ENCODE peak calls at places on chromosome 13, in five cellular contexts. Q is brain microvascular endothelial cell; O is left cardiac atrium; X is stimulated activated CD4-positive, alpha-beta T cell treated with anti-CD3 and anti-CD28 coated beads, Interleukin-12 subunit alpha, Interleukin-12 subunit beta, amount 100 ng/mL, for 4 hours; C is C1 segment of cervical spinal cord. R is an unnamed sample.

GRCh38 chr13:38421590-38422560 is 72.2 kb downstream of the UFM1 start:
- DNase-seq in Q (peak), O (no peak), X (no peak), C (no peak), R (no peak)

GRCh38 chr13:89755729-89756492 is 1591.6 kb upstream of the MIR17HG start:
- DNase-seq in Q (no peak), O (no peak), X (no peak), C (no peak), R (no peak)

GRCh38 chr13:77980592-77980991 is 62.0 kb upstream of the EDNRB start:
- DNase-seq in Q (peak), O (peak), X (no peak), C (no peak), R (no peak)

GRCh38 chr13:113765241-113765910 is 6.3 kb downstream of the TMEM255B start:
- DNase-seq in Q (no peak), O (no peak), X (no peak), C (no peak), R (peak)

GRCh38 chr13:105087941-105088340 is 1447.5 kb downstream of the EFNB2 start:
- DNase-seq in Q (no peak), O (no peak), X (no peak), C (no peak), R (no peak)

GRCh38 chr13:45218689-45219088 is 17.8 kb upstream of the KCTD4 start:
- DNase-seq in Q (no peak), O (no peak), X (no peak), C (no peak), R (no peak)

GRCh38 chr13:97122381-97122996 is 99.6 kb upstream of the MBNL2 start:
- DNase-seq in Q (peak), O (no peak), X (no peak), C (no peak), R (no peak)

GRCh38 chr13:33016414-33017409 is at the start of gene KL:
- DNase-seq in Q (no peak), O (peak), X (no peak), C (no peak), R (peak)

GRCh38 chr13:97436845-97437244 is 2.9 kb downstream of the RAP2A start:
- DNase-seq in Q (no peak), O (no peak), X (no peak), C (no peak), R (no peak)

GRCh38 chr13:66036024-66036614 is 1194.0 kb downstream of the PCDH9 start:
- DNase-seq in Q (no peak), O (no peak), X (no peak), C (no peak), R (no peak)

GRCh38 chr13:108961542-108962125 is 332.2 kb downstream of the MYO16 start:
- DNase-seq in Q (no peak), O (no peak), X (no peak), C (no peak), R (no peak)

GRCh38 chr13:44713793-44714469 is 137.8 kb upstream of the TSC22D1 start:
- DNase-seq in Q (peak), O (no peak), X (no peak), C (no peak), R (no peak)

GRCh38 chr13:33105387-33106005 is 89.3 kb downstream of the KL start:
- DNase-seq in Q (no peak), O (no peak), X (no peak), C (no peak), R (no peak)

GRCh38 chr13:60000081-60000480 is 163.6 kb downstream of the DIAPH3 start:
- DNase-seq in Q (no peak), O (no peak), X (no peak), C (no peak), R (no peak)

GRCh38 chr13:113616991-113617749 is 32.6 kb downstream of the TFDP1 start:
- DNase-seq in Q (peak), O (no peak), X (no peak), C (no peak), R (peak)

GRCh38 chr13:30142502-30143211 is 164.7 kb downstream of the KATNAL1 start:
- DNase-seq in Q (peak), O (no peak), X (no peak), C (no peak), R (no peak)

GRCh38 chr13:43874512-43875092 is 4.9 kb downstream of the CCDC122 start:
- DNase-seq in Q (no peak), O (no peak), X (no peak), C (no peak), R (no peak)

GRCh38 chr13:94822356-94822755 is 110.0 kb upstream of the SOX21 start:
- DNase-seq in Q (no peak), O (no peak), X (no peak), C (no peak), R (no peak)

GRCh38 chr13:106488075-106488474 is 47.4 kb downstream of the EFNB2 start:
- DNase-seq in Q (no peak), O (no peak), X (no peak), C (no peak), R (no peak)

GRCh38 chr13:19794552-19795143 is 11.9 kb upstream of the PSPC1 start:
- DNase-seq in Q (no peak), O (no peak), X (no peak), C (no peak), R (no peak)

GRCh38 chr13:112652512-112653458 is 37.1 kb upstream of the ATP11A start:
- DNase-seq in Q (no peak), O (peak), X (no peak), C (no peak), R (no peak)

GRCh38 chr13:30504081-30504480 is 38.3 kb upstream of the HMGB1 start:
- DNase-seq in Q (peak), O (no peak), X (no peak), C (no peak), R (no peak)

GRCh38 chr13:39496487-39496998 is 106.5 kb downstream of the LHFPL6 start:
- DNase-seq in Q (no peak), O (no peak), X (no peak), C (no peak), R (no peak)

GRCh38 chr13:55999709-56000108 is 1141.0 kb upstream of the PRR20A start:
- DNase-seq in Q (no peak), O (no peak), X (no peak), C (no peak), R (no peak)

GRCh38 chr13:41942462-41943094 is 18.3 kb downstream of the VWA8 start:
- DNase-seq in Q (peak), O (no peak), X (no peak), C (no peak), R (no peak)

GRCh38 chr13:39577833-39578232 is 25.2 kb downstream of the LHFPL6 start:
- DNase-seq in Q (no peak), O (peak), X (no peak), C (no peak), R (no peak)

GRCh38 chr13:69264362-69265334 is 843.0 kb upstream of the ATXN8OS start:
- DNase-seq in Q (no peak), O (no peak), X (no peak), C (no peak), R (peak)

GRCh38 chr13:26847281-26847680 is 86.7 kb upstream of the GPR12 start:
- DNase-seq in Q (no peak), O (no peak), X (no peak), C (no peak), R (no peak)

GRCh38 chr13:93079294-93079693 is 147.3 kb upstream of the GPC6 start:
- DNase-seq in Q (peak), O (no peak), X (no peak), C (no peak), R (no peak)

GRCh38 chr13:37406031-37406430 is 192.5 kb downstream of the POSTN start:
- DNase-seq in Q (no peak), O (no peak), X (no peak), C (no peak), R (no peak)

GRCh38 chr13:101545521-101545920 is 93.0 kb downstream of the ITGBL1 start:
- DNase-seq in Q (peak), O (no peak), X (no peak), C (no peak), R (no peak)

GRCh38 chr13:30398601-30399072 is 23.7 kb upstream of the UBE2L5 start:
- DNase-seq in Q (no peak), O (no peak), X (no peak), C (no peak), R (no peak)

GRCh38 chr13:49060698-49061387 is 85.1 kb downstream of the FNDC3A start:
- DNase-seq in Q (no peak), O (no peak), X (no peak), C (no peak), R (no peak)